ENCODE peak calls at places on chromosome 7, in six cellular contexts. J is IMR-90, U is trophoblast cell, O is H1, M is mesendoderm, C is mesenchymal stem cell. A is an unnamed sample.
A peak's percentile ranks its signal among the peaks of the same experiment; 100 is the strongest.

GRCh38 chr7:70230761-70231160 is 632.5 kb downstream of the AUTS2 start:
- DNase-seq in M (no peak), C (no peak), U (no peak), O (no peak), J (no peak), A (no peak)

GRCh38 chr7:141660259-141660658 is 41.7 kb downstream of the DENND11 start:
- DNase-seq in J (peak; percentile 35), C (peak; percentile 74), U (peak; percentile 23), M (no peak), O (no peak), A (no peak)

GRCh38 chr7:42350801-42351200 is 113.8 kb upstream of the GLI3 start:
- DNase-seq in J (no peak), M (no peak), U (no peak), C (no peak), O (no peak), A (no peak)

GRCh38 chr7:730501-731439 is 3.7 kb upstream of the PRKAR1B start:
- DNase-seq in O (no peak), U (no peak), M (no peak), C (peak; percentile 28), J (peak; percentile 24), A (no peak)

GRCh38 chr7:148107741-148108140 is 482.8 kb upstream of the C7orf33 start:
- DNase-seq in U (no peak), J (no peak), M (no peak), C (no peak), O (no peak), A (no peak)

GRCh38 chr7:88338521-88338920 is 31.8 kb upstream of the STEAP4 start:
- DNase-seq in O (no peak), J (no peak), M (no peak), C (no peak), U (no peak), A (no peak)

GRCh38 chr7:1668486-1668931 is 1.6 kb upstream of the ELFN1 start:
- DNase-seq in J (no peak), C (peak; percentile 7), U (no peak), M (peak; percentile 33), O (peak; percentile 66), A (peak; percentile 46)

GRCh38 chr7:1225462-1226154 is 7.1 kb upstream of the UNCX start:
- DNase-seq in O (peak; percentile 81), M (no peak), C (no peak), J (no peak), U (peak; percentile 30), A (no peak)

GRCh38 chr7:130394421-130395188 is 14.3 kb downstream of the CPA1 start:
- DNase-seq in C (no peak), J (no peak), O (no peak), U (no peak), M (no peak), A (no peak)

GRCh38 chr7:50837965-50838364 is 55.3 kb upstream of the GRB10 start:
- DNase-seq in U (no peak), O (no peak), C (no peak), J (peak; percentile 89), M (no peak), A (no peak)

GRCh38 chr7:26293569-26294308 is 2.1 kb downstream of the SNX10 start:
- DNase-seq in O (no peak), M (no peak), C (no peak), J (no peak), U (peak; percentile 39), A (no peak)

GRCh38 chr7:47329320-47329926 is 252.5 kb downstream of the TNS3 start:
- DNase-seq in M (no peak), C (peak; percentile 90), O (peak; percentile 37), U (no peak), J (peak; percentile 44), A (no peak)

GRCh38 chr7:77738871-77739270 is 42.6 kb downstream of the RSBN1L start:
- DNase-seq in U (peak; percentile 86), C (peak; percentile 88), J (peak; percentile 55), O (no peak), M (peak; percentile 82), A (no peak)

GRCh38 chr7:77238703-77239136 is 39.1 kb upstream of the FGL2 start:
- DNase-seq in U (peak; percentile 30), J (no peak), M (no peak), O (no peak), C (no peak), A (no peak)

GRCh38 chr7:93015193-93016084 is 102.3 kb downstream of the SAMD9 start:
- DNase-seq in U (peak; percentile 15), M (no peak), J (peak; percentile 80), O (no peak), C (peak; percentile 87), A (no peak)

GRCh38 chr7:12643001-12643400 is 44.4 kb upstream of the ARL4A start:
- DNase-seq in O (no peak), U (no peak), C (no peak), J (peak; percentile 49), M (no peak), A (no peak)

GRCh38 chr7:104839842-104840241 is 174.2 kb upstream of the KMT2E start:
- DNase-seq in C (no peak), J (no peak), U (no peak), M (no peak), O (no peak), A (no peak)

GRCh38 chr7:30645661-30646060 is 36.6 kb downstream of the CRHR2 start:
- DNase-seq in O (no peak), C (no peak), J (no peak), U (no peak), M (no peak), A (no peak)

GRCh38 chr7:7329321-7329720 is 147.0 kb downstream of the C1GALT1 start:
- DNase-seq in M (no peak), J (no peak), U (no peak), O (no peak), C (no peak), A (no peak)

GRCh38 chr7:132255898-132256297 is 320.4 kb downstream of the PLXNA4 start:
- DNase-seq in J (no peak), M (no peak), O (no peak), U (no peak), C (no peak), A (no peak)

GRCh38 chr7:72925546-72926120 is 738 bp downstream of the POM121 start:
- DNase-seq in C (peak; percentile 35), M (peak; percentile 7), O (no peak), J (no peak), U (no peak), A (no peak)

GRCh38 chr7:132117181-132117580 is 459.1 kb downstream of the PLXNA4 start:
- DNase-seq in U (peak; percentile 63), C (peak; percentile 8), J (peak; percentile 28), O (no peak), M (peak; percentile 78), A (no peak)

GRCh38 chr7:154750353-154750801 is 252.5 kb downstream of the PAXIP1 start:
- DNase-seq in M (no peak), O (no peak), U (no peak), C (no peak), J (no peak), A (no peak)

GRCh38 chr7:74289018-74289659 is at the start of gene CLIP2:
- DNase-seq in U (peak; percentile 81), C (peak; percentile 83), O (peak; percentile 82), M (peak; percentile 88), J (peak; percentile 77), A (peak; percentile 70)
- H4K8ac ChIP-seq in U (peak within 1 kb of the TSS; percentile 72), C (peak within 1 kb of the TSS; percentile 94), O (peak within 1 kb of the TSS; percentile 89), M (no peak within 1 kb of the TSS), J (peak within 1 kb of the TSS; percentile 88), A (peak within 1 kb of the TSS; percentile 78)

DNA sequence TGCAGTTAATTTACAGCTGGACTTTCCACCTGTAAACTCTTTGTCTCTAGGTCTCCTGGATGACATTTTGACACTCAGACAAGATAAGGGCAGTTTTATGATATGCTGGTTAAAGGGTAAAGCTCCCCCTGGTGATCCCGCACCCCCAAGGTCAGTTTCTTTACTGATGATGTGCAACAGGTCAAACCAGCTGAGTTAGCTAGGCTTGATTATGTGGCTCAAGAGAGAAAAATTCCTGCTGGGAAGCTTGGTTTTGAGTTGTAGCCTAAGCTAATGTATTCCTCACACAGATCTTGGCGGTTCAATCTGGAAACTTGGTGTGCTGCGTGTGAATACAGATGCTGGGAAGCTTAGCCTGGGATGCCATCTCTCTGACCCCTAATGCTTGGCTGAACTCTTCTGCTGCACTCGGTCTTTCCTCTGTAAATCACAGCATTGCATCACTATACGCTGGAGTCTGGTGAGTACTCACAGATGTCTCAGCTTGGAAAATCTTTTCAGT is 11.4 kb upstream of the AKR1D1 start:
- DNase-seq in U (peak; percentile 2), M (peak; percentile 48), O (peak; percentile 46), J (peak; percentile 18), C (peak; percentile 66), A (no peak)
- H3K4me3 ChIP-seq in U (no peak overlapping the region), M (no peak overlapping the region), O (no peak overlapping the region), J (no peak overlapping the region), C (no peak overlapping the region), A (no peak overlapping the region)

GRCh38 chr7:27661776-27662489 is 750 bp downstream of the HIBADH start:
- DNase-seq in O (no peak), J (peak; percentile 19), U (peak; percentile 25), M (no peak), C (peak; percentile 45), A (no peak)
- H4K8ac ChIP-seq in O (peak overlapping the region; percentile 63), J (peak overlapping the region; percentile 49), U (peak overlapping the region; percentile 92), M (no peak overlapping the region), C (peak overlapping the region; percentile 2), A (no peak overlapping the region)

GRCh38 chr7:39083781-39084180 is 106.1 kb downstream of the POU6F2 start:
- DNase-seq in U (no peak), J (no peak), C (no peak), O (no peak), M (no peak), A (no peak)

GRCh38 chr7:39085590-39086049 is 107.9 kb downstream of the POU6F2 start:
- DNase-seq in O (no peak), M (peak; percentile 80), U (no peak), J (no peak), C (peak; percentile 10), A (peak; percentile 62)

GRCh38 chr7:39086638-39087360 is 109.1 kb downstream of the POU6F2 start:
- DNase-seq in M (no peak), U (no peak), C (no peak), O (no peak), J (no peak), A (no peak)

GRCh38 chr7:39084344-39084743 is 106.6 kb downstream of the POU6F2 start:
- DNase-seq in M (no peak), C (no peak), U (no peak), O (no peak), J (no peak), A (no peak)

GRCh38 chr7:39085189-39085588 is 107.5 kb downstream of the POU6F2 start:
- DNase-seq in C (no peak), O (no peak), J (no peak), U (no peak), M (no peak), A (no peak)
- H3K4me3 ChIP-seq in C (peak overlapping the region; percentile 57), O (peak overlapping the region; percentile 48), J (no peak overlapping the region), U (no peak overlapping the region), M (no peak overlapping the region), A (no peak overlapping the region)

DNA sequence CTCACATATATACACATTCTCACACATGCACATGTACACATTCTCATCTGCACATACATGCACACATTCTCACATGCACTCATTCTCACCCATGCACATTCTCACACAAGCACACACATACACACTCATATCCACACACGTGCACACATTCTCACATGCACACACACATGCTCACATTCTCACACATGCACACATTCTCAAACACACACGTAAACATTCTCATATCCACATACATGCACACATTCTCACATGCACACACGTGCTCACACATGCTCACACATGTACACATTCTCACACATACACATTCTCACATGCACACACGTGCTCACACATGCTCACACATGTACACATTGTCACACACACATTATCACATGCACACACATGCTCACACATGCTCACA is 260.6 kb downstream of the PTPRN2 start:
- DNase-seq in U (no peak), M (no peak), O (no peak), C (no peak), J (no peak), A (no peak)
- H4K8ac ChIP-seq in U (no peak overlapping the region), M (no peak overlapping the region), O (no peak overlapping the region), C (no peak overlapping the region), J (no peak overlapping the region), A (no peak overlapping the region)

A was measured in neuronal stem cell.